ENCODE peak calls at places on chromosomes 3 and 15, in five cellular contexts. M, H, N, V and W are unnamed samples.

GRCh38 chr15:100682468-100682867 is 80.1 kb downstream of the ASB7 start:
- DNase-seq in M (no peak), H (no peak), N (no peak), V (no peak), W (no peak)

GRCh38 chr15:61112231-61112630 is 116.9 kb downstream of the RORA start:
- DNase-seq in M (no peak), H (no peak), N (no peak), V (no peak), W (no peak)

GRCh38 chr3:46089237-46090011 is 62.1 kb upstream of the XCR1 start:
- DNase-seq in M (peak; percentile 88), H (peak; percentile 87), N (peak; percentile 43), V (peak; percentile 55), W (no peak)

GRCh38 chr3:128950223-128950938 is 43.5 kb downstream of the CFAP92 start:
- DNase-seq in M (peak; percentile 12), H (peak; percentile 47), N (no peak), V (no peak), W (no peak)

GRCh38 chr3:24539699-24540098 is 45.0 kb upstream of the THRB start:
- DNase-seq in M (no peak), H (no peak), N (no peak), V (no peak), W (no peak)

GRCh38 chr3:64463981-64464380 is 223.8 kb downstream of the ADAMTS9 start:
- DNase-seq in M (no peak), H (no peak), N (no peak), V (no peak), W (no peak)

GRCh38 chr3:41419809-41420208 is 220.5 kb downstream of the CTNNB1 start:
- DNase-seq in M (no peak), H (no peak), N (no peak), V (no peak), W (no peak)

GRCh38 chr3:156668073-156668763 is 6.2 kb upstream of the TIPARP start:
- DNase-seq in M (peak; percentile 32), H (peak; percentile 38), N (no peak), V (no peak), W (no peak)

GRCh38 chr3:111763968-111764367 is 95.1 kb upstream of the PHLDB2 start:
- DNase-seq in M (no peak), H (peak; percentile 78), N (no peak), V (no peak), W (no peak)

DNA sequence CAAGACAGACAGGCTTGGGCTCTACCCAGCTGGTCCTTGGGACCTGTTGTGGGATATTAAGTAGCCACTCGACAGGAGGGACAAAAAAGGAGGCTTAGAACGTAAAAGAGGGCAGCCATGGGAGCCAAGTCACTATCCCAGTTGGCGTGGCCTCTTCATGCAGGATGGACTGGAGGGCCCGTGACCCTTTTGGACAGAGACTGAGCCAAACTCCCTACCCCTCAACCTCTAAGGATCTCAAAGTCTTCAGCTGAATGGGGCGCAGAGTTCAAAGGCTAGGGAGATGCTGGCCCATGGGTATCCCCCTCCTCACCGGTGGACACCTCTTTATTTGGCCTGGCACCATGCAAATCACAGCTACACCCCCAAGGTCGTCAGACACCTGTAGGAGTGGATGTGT is 57.8 kb upstream of the SEC13 start:
- DNase-seq in M (no peak), H (no peak), N (no peak), V (no peak), W (no peak)
- H3K4me1 ChIP-seq in M (no peaks in the 10 kb centered on the region), H (no peaks in the 10 kb centered on the region), N (no peaks in the 10 kb centered on the region), V (no peaks in the 10 kb centered on the region), W (no peaks in the 10 kb centered on the region)

DNA sequence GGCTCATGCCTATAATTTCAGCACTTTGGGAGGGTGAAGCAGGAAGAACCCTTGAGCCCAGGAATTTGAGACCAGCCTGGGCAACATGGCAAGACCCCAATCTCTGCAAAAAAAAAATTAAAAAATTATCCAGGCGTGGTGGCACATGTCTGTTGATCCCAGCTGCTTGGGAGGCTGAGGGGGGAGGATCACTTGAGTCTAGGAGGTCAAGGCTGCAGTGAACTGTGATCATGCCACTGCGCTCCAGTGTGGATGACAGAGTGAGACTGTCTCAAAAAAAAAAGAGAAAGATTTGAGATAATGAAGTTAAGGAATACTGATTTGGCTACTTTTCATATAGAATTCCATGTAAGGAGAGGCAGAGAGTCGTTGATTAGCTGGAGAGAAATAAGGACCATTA is 214.3 kb downstream of the FEZF2 start:
- DNase-seq in M (no peak), H (no peak), N (no peak), V (no peak), W (no peak)
- H3K27ac ChIP-seq in M (no peak overlapping the region), H (no peak overlapping the region), N (peak overlapping the region; percentile 30), V (peak overlapping the region; percentile 67), W (no peak overlapping the region)

GRCh38 chr3:147328711-147329110 is 77.6 kb downstream of the ZIC4 start:
- DNase-seq in M (no peak), H (no peak), N (no peak), V (no peak), W (no peak)

GRCh38 chr3:147318900-147319299 is 87.4 kb downstream of the ZIC4 start:
- DNase-seq in M (peak; percentile 11), H (no peak), N (no peak), V (no peak), W (no peak)

DNA sequence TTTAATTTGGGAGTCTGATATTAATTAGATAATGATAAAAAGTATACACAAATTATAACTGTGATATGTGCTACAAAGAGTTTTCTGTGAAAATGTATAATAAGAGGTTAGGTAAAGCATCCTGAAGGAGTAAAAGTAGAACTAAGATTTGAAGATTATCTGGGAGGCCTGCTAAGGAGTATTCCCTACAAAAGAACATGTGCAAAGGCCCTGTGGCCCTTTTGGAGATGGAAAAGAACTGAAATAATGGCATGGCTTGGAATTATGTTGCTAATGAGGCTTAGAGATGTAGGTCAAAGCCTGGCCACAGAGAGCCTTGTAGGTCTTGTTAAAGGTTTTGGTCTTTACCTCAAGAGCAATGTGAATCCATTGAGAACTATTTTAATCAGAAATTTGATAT is 82.0 kb downstream of the ZIC4 start:
- DNase-seq in M (no peak), H (no peak), N (no peak), V (no peak), W (no peak)
- TF ChIP-seq CTCF in M (no peak), H (no peak), N (no peak), V (no peak), W (no peak)

DNA sequence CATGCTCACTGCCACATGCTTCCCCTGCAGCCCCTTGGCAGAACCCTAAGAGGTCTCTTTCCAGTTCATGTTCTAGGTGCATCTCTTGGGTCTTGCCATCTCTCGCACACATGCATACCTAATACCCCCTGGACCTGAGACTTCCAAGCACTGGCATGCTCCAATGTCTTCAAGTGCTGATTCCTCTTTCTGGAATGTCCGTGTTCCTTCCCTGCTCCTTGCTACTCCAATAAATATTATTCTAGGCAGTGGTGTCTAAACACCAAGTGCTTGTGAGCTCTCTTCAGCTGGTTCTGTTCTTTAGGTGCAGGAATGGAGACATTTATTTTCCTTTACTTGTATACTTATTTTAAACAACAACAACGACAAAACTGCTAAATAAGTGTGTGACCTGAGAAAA is 370.1 kb downstream of the LPP start:
- DNase-seq in M (no peak), H (peak; percentile 60), N (no peak), V (no peak), W (no peak)
- H3K4me1 ChIP-seq in M (peaks cover 18% of the 10 kb centered on the region), H (no peaks in the 10 kb centered on the region), N (no peaks in the 10 kb centered on the region), V (no peaks in the 10 kb centered on the region), W (peaks cover 6% of the 10 kb centered on the region)

GRCh38 chr15:64762546-64762945 is 12.8 kb downstream of the RBPMS2 start:
- DNase-seq in M (no peak), H (no peak), N (no peak), V (no peak), W (no peak)
- H3K27ac ChIP-seq in M (no peak overlapping the region), H (no peak overlapping the region), N (no peak overlapping the region), V (no peak overlapping the region), W (no peak overlapping the region)